ENCODE peak calls at places on chromosomes 13 and 19, in eight cellular contexts. U is EL; C is activated CD4-positive, alpha-beta T cell treated with anti-CD3 and anti-CD28 coated beads, Interleukin-2, amount 50 U/mL, for 24 hours; I is activated naive CD4-positive, alpha-beta T cell treated with anti-CD3 and anti-CD28 coated beads for 36 hours; B is activated naive CD8-positive, alpha-beta T cell treated with anti-CD3 and anti-CD28 coated beads, Interleukin-2, amount 50 U/mL, for 24 hours; J is NCI-H1105; V is iPS DF 6.9; D is HFF-Myc. E is an unnamed sample.

GRCh38 chr19:6528544-6529121 is 2.2 kb upstream of the TNFSF9 start:
- DNase-seq in V (no peak), C (no peak), J (no peak), U (no peak), D (no peak), B (no peak), I (no peak), E (no peak)

GRCh38 chr13:110411316-110412105 is 104.4 kb downstream of the COL4A2 start:
- DNase-seq in J (no peak), D (no peak), C (no peak), V (no peak), B (no peak), I (no peak), U (no peak), E (no peak)

GRCh38 chr13:111470933-111471332 is 150.5 kb downstream of the TEX29 start:
- DNase-seq in B (no peak), D (no peak), J (no peak), U (no peak), C (no peak), V (no peak), I (no peak), E (no peak)

GRCh38 chr13:68078457-68078856 is 848.3 kb upstream of the PCDH9 start:
- DNase-seq in J (no peak), U (no peak), V (no peak), D (no peak), C (no peak), B (no peak), I (no peak), E (no peak)

GRCh38 chr19:17333611-17334413 is 843 bp downstream of the ANO8 start:
- DNase-seq in C (peak), I (peak), D (peak), B (peak), J (no peak), U (peak), V (no peak), E (no peak)

GRCh38 chr13:89577301-89577700 is 1770.2 kb upstream of the MIR17HG start:
- DNase-seq in D (no peak), U (no peak), B (no peak), C (no peak), J (no peak), V (no peak), I (no peak), E (no peak)

GRCh38 chr19:45406165-45406956 is at the start of gene POLR1G:
- DNase-seq in B (peak), J (peak), C (peak), U (peak), I (peak), V (no peak), D (peak), E (peak)

GRCh38 chr19:11673608-11674041 is 65.1 kb downstream of the ZNF823 start:
- DNase-seq in B (peak), U (peak), V (peak), J (no peak), D (no peak), C (no peak), I (peak), E (peak)

GRCh38 chr13:39406688-39407087 is 196.3 kb downstream of the LHFPL6 start:
- DNase-seq in J (no peak), U (no peak), D (no peak), V (no peak), C (no peak), B (no peak), I (no peak), E (no peak)

GRCh38 chr13:98599502-98600328 is 22.8 kb upstream of the STK24 start:
- DNase-seq in B (no peak), I (no peak), U (peak), C (no peak), J (no peak), D (no peak), V (no peak), E (no peak)

GRCh38 chr19:41325947-41326706 is 16.2 kb downstream of the CCDC97 start:
- DNase-seq in I (peak), B (no peak), C (no peak), J (no peak), D (no peak), V (no peak), U (peak), E (no peak)

GRCh38 chr19:40191836-40192646 is 815 bp downstream of the MAP3K10 start:
- DNase-seq in V (no peak), B (peak), D (no peak), C (no peak), J (no peak), I (peak), U (peak), E (peak)

GRCh38 chr19:47067215-47067847 is 18.9 kb upstream of the TMEM160 start:
- DNase-seq in C (no peak), J (no peak), D (no peak), B (no peak), V (no peak), I (no peak), U (no peak), E (no peak)

GRCh38 chr13:93289842-93290241 is 63.2 kb downstream of the GPC6 start:
- DNase-seq in J (no peak), D (no peak), C (no peak), I (no peak), V (no peak), B (no peak), U (no peak), E (no peak)

GRCh38 chr13:80199585-80200292 is 141.2 kb downstream of the SPRY2 start:
- DNase-seq in J (no peak), I (no peak), D (no peak), B (no peak), C (no peak), V (no peak), U (no peak), E (no peak)

GRCh38 chr19:30479231-30479630 is 107.0 kb downstream of the ZNF536 start:
- DNase-seq in D (no peak), B (no peak), I (no peak), U (no peak), C (no peak), V (no peak), J (no peak), E (no peak)

E was measured in NCI-H2081.